ENCODE peak calls at places on chromosomes 4 and X, in four cellular contexts. Z is fibroblast of pulmonary artery, E is foreskin fibroblast, L is stomach. I is an unnamed sample.
A peak's percentile ranks its signal among the peaks of the same experiment; 100 is the strongest.

GRCh38 chr4:81021526-81021944 is 9.0 kb upstream of the BMP3 start:
- DNase-seq in Z (no peak), E (no peak), L (no peak), I (no peak)

GRCh38 chrX:151488677-151489076 is 74.8 kb upstream of the PASD1 start:
- DNase-seq in Z (no peak), E (no peak), L (no peak), I (no peak)

GRCh38 chrX:32874839-32875238 is 336.5 kb downstream of the DMD start:
- DNase-seq in Z (no peak), E (no peak), L (no peak), I (no peak)

GRCh38 chrX:52410439-52411394 is 41.9 kb downstream of the XAGE2 start:
- DNase-seq in Z (no peak), E (no peak), L (no peak), I (no peak)

GRCh38 chrX:42714981-42715688 is 62.8 kb downstream of the PPP1R2C start:
- DNase-seq in Z (no peak), E (no peak), L (peak; percentile 79), I (no peak)

GRCh38 chrX:10656214-10656613 is 35.8 kb upstream of the MID1 start:
- DNase-seq in Z (no peak), E (no peak), L (no peak), I (no peak)

GRCh38 chrX:16992411-16992810 is 46.0 kb downstream of the REPS2 start:
- DNase-seq in Z (no peak), E (no peak), L (no peak), I (no peak)

GRCh38 chr4:184237612-184238011 is 19.9 kb upstream of the ENPP6 start:
- DNase-seq in Z (no peak), E (no peak), L (no peak), I (no peak)

GRCh38 chr4:67332627-67333026 is 212.7 kb downstream of the CENPC start:
- DNase-seq in Z (peak; percentile 3), E (no peak), L (no peak), I (no peak)

GRCh38 chr4:112266823-112267222 is 18.9 kb downstream of the TIFA start:
- DNase-seq in Z (peak; percentile 62), E (peak; percentile 7), L (no peak), I (no peak)

GRCh38 chr4:93313207-93313606 is 515.3 kb upstream of the ATOH1 start:
- DNase-seq in Z (peak; percentile 27), E (peak; percentile 13), L (no peak), I (no peak)

GRCh38 chr4:125520258-125520990 is 205.7 kb downstream of the FAT4 start:
- DNase-seq in Z (peak; percentile 79), E (no peak), L (no peak), I (no peak)

GRCh38 chr4:65580551-65580950 is 89.7 kb downstream of the EPHA5 start:
- DNase-seq in Z (peak; percentile 27), E (no peak), L (no peak), I (no peak)

GRCh38 chrX:67384403-67384802 is 159.4 kb upstream of the AR start:
- DNase-seq in Z (no peak), E (no peak), L (no peak), I (no peak)

GRCh38 chr4:59553063-59553738 is 1646.9 kb upstream of the ADGRL3 start:
- DNase-seq in Z (peak; percentile 15), E (peak; percentile 52), L (no peak), I (no peak)

GRCh38 chr4:2484993-2485392 is 16.1 kb downstream of the RNF4 start:
- DNase-seq in Z (peak; percentile 32), E (peak; percentile 66), L (peak; percentile 85), I (no peak)

GRCh38 chrX:153511784-153512500 is 5.5 kb upstream of the ATP2B3 start:
- DNase-seq in Z (no peak), E (no peak), L (no peak), I (no peak)

GRCh38 chr4:86482851-86483490 is 111.1 kb upstream of the PTPN13 start:
- DNase-seq in Z (no peak), E (no peak), L (no peak), I (no peak)

GRCh38 chr4:100936676-100937390 is 410.5 kb downstream of the PPP3CA start:
- DNase-seq in Z (peak; percentile 10), E (no peak), L (no peak), I (no peak)

GRCh38 chr4:100929753-100930152 is 411.9 kb upstream of the EMCN start:
- DNase-seq in Z (no peak), E (no peak), L (no peak), I (no peak)

GRCh38 chr4:100933628-100934027 is 413.7 kb downstream of the PPP3CA start:
- DNase-seq in Z (peak; percentile 87), E (peak; percentile 58), L (no peak), I (peak; percentile 38)

GRCh38 chr4:100938698-100939097 is 408.6 kb downstream of the PPP3CA start:
- DNase-seq in Z (no peak), E (no peak), L (no peak), I (no peak)

GRCh38 chr4:100935090-100935489 is 412.2 kb downstream of the PPP3CA start:
- DNase-seq in Z (peak; percentile 13), E (peak; percentile 3), L (no peak), I (no peak)
- TF ChIP-seq CTCF in Z (peak; percentile 35), E (peak; percentile 5), L (peak; percentile 8), I (peak; percentile 46)

GRCh38 chrX:70970482-70970999 is 39.6 kb upstream of the SLC7A3 start:
- DNase-seq in Z (peak; percentile 37), E (no peak), L (no peak), I (no peak)
- TF ChIP-seq CTCF in Z (peak; percentile 34), E (no peak), L (no peak), I (peak; percentile 35)

DNA sequence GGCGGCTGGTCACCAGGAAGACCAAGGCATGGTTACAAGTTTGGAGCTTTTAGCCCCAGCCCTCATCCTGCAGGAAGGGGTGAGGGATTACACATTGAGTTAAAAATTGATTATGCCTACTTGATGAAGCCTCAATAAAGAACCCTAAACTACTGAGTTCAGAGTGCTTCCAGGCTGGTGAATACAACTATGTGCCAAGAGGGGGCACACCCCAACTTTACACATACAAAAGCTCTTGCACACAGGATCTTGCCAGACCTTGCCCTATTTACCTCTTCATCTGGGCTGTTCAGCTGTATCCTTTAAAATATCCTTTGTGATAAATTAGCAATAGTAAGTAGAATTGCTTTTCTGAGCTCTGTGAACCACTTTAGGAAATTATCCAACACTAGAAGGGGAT is 489.3 kb downstream of the INPP4B start:
- DNase-seq in Z (no peak), E (no peak), L (no peak), I (no peak)
- TF ChIP-seq CTCF in Z (no peak), E (no peak), L (no peak), I (no peak)

DNA sequence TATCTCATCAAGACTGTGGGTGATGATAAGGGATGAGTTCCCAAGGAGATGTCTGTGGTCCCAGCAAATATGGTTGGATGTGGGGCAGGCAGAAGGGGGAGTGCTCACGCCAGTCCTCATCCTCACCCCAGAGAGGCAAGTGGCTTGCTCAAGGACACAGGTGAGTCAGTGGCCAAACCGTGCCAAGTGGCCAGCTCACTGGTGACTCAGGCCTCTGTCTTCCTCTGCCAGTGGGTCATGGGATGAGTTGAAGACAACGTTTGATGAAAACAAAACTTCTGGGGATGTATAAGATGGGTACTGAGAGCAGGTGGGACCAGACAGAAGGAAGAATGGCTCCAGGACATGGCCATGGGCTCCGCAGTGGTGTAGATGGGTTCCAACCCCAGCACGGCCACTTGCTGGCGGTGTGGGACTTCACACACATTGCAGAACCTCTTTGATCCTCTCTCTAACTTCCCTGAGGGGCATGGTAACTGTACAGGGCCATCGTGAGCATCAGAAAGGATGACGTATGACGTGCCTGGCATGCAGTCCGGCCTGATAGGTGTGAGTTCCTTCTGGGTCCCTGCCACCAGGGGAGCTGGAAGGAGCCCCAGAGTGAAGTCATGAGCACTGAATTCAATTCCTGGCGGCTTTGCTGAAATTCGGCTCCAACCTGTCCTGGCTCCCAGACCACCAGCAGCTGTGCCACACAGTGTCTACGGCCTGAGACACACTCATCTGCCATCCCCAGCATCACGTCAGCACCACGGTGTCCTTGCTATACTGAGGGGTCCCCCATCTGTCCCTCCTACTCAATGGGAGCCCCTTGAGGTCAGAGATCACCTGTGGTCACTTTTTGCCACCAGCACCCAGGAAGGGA is 41.3 kb upstream of the GPR78 start:
- DNase-seq in Z (peak; percentile 26), E (peak; percentile 71), L (peak; percentile 63), I (no peak)
- TF ChIP-seq CTCF in Z (no peak), E (no peak), L (no peak), I (no peak)

DNA sequence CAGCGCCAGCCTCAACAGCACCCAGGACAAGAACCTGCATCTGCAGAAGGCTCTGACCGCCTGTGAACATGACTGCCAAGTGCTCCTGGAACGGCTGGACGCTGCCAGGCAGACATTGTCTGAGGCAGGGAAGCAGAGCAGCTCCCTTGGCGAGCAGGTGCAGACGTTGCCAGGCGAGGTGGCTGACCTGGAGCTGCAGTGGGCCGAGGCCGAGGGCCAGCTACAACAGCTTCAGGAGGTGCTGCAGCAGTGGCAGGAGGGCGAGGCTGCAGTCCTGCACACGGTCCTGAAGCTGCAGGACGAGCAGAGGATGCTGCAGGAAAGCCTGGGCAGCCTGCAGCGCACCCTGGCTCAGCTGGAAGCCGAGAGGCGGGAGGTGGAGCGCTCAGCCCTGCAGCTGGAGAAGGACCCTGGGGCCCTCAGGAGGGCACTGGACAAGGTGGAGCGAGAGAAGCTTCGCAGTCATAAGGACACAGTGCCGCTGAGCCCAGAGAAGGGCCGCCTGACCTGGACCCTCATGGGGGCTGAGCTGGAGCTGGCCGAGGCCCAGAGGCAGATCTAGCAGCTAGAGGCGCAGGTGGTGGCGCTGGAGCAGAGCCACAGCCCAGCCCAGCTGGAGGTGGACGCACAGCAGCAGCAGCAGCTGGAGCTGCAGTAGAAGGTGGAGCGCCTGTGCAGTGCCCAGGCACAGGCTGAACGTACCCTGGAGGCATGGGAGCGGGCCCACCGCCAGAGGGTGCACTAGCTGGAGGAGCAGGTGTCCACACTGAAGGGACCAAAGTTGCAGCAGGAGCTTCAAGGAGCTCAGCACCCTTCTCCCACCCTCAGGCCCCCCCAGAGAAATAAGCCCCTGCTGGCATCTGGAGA is 16.4 kb downstream of the SMIM10L2A start:
- DNase-seq in Z (no peak), E (no peak), L (no peak), I (no peak)
- TF ChIP-seq CTCF in Z (no peak), E (no peak), L (no peak), I (no peak)

GRCh38 chr4:25443851-25444250 is 66.8 kb downstream of the ANAPC4 start:
- DNase-seq in Z (no peak), E (no peak), L (no peak), I (no peak)

GRCh38 chr4:25442863-25443307 is 65.8 kb downstream of the ANAPC4 start:
- DNase-seq in Z (no peak), E (no peak), L (no peak), I (no peak)

GRCh38 chr4:25439913-25440477 is 62.9 kb downstream of the ANAPC4 start:
- DNase-seq in Z (peak; percentile 85), E (peak; percentile 53), L (peak; percentile 73), I (peak; percentile 34)

GRCh38 chr4:25440478-25441030 is 63.5 kb downstream of the ANAPC4 start:
- DNase-seq in Z (peak; percentile 82), E (no peak), L (peak; percentile 65), I (no peak)

DNA sequence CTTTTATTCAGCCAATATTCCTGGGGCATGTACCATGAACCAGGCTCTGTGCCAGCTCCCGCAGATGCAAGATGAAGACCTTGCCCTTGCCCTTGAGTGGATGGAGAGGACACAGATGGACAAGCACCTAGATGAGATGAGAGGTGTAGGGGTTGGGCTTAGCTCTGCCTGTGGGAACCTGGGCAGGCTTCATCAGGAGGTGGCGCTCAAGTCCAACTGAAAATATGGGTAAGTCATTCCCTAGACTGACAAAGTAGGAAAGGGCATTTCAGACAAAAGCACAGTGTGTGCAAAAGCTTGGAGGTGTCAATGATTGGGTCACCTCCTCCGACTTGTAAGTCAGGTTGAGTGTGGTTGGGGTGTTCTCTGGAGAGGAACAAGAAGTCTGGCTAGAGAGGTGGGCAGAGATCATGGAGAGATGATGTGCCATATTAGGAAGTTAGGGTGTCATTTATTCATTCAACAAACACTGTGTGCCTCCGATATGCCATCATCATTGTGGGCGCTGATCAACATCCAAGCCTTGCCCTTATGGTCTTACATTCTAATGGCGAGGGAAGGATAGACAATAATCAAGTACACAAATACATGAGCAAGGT is 64.6 kb downstream of the ANAPC4 start:
- DNase-seq in Z (peak; percentile 81), E (peak; percentile 41), L (peak; percentile 68), I (no peak)
- TF ChIP-seq CTCF in Z (peak; percentile 93), E (peak; percentile 82), L (peak; percentile 55), I (peak; percentile 87)

I was measured in AG09309.